ENCODE peak calls at places on chromosomes 16 and 17, in four cellular contexts. V is GM12878, S is H1, Z is HepG2. T is an unnamed sample.

GRCh38 chr17:47875586-47875985 is 20.4 kb upstream of the SP2 start:
- DNase-seq in Z (no peak), V (no peak), S (no peak), T (no peak)

GRCh38 chr17:40854175-40854814 is 12.7 kb downstream of the KRT12 start:
- DNase-seq in Z (peak; percentile 55), S (no peak), V (no peak), T (peak; percentile 32)

GRCh38 chr17:81991684-81992513 is 14.5 kb downstream of the ASPSCR1 start:
- DNase-seq in S (no peak), Z (peak; percentile 98), V (no peak), T (no peak)

GRCh38 chr17:12637015-12637414 is 28.7 kb upstream of the MYOCD start:
- DNase-seq in S (no peak), V (no peak), Z (no peak), T (no peak)

GRCh38 chr16:14070877-14071575 is at the start of gene MRTFB:
- DNase-seq in V (peak; percentile 25), S (peak; percentile 94), Z (peak; percentile 80), T (peak; percentile 86)

GRCh38 chr16:54815177-54815576 is 115.5 kb upstream of the IRX5 start:
- DNase-seq in V (no peak), Z (no peak), S (no peak), T (no peak)

GRCh38 chr16:86567701-86568571 is 1.3 kb downstream of the FOXC2 start:
- DNase-seq in V (no peak), Z (no peak), S (peak; percentile 75), T (no peak)

GRCh38 chr16:88941933-88942909 is 34.8 kb downstream of the CBFA2T3 start:
- DNase-seq in V (no peak), S (peak; percentile 83), Z (no peak), T (no peak)

GRCh38 chr17:42387221-42387657 is 1.0 kb downstream of the STAT3 start:
- DNase-seq in S (no peak), Z (peak; percentile 90), V (no peak), T (no peak)

GRCh38 chr17:82334204-82334621 is 647 bp upstream of the SECTM1 start:
- DNase-seq in Z (no peak), S (no peak), V (no peak), T (no peak)

GRCh38 chr17:79831367-79832210 is 7.7 kb downstream of the CBX4 start:
- DNase-seq in V (no peak), S (peak; percentile 71), Z (peak; percentile 73), T (peak; percentile 76)

GRCh38 chr17:79981661-79982101 is 54.0 kb downstream of the TBC1D16 start:
- DNase-seq in Z (no peak), V (no peak), S (no peak), T (no peak)

GRCh38 chr16:28179354-28179753 is 32.4 kb downstream of the XPO6 start:
- DNase-seq in S (no peak), Z (no peak), V (no peak), T (no peak)

GRCh38 chr17:9473716-9474115 is 101.9 kb downstream of the STX8 start:
- DNase-seq in Z (peak; percentile 18), V (no peak), S (no peak), T (no peak)

GRCh38 chr17:1627987-1628855 is at the start of gene SLC43A2:
- DNase-seq in S (peak; percentile 91), V (no peak), Z (peak; percentile 58), T (peak; percentile 86)

GRCh38 chr16:14002416-14002815 is 68.7 kb upstream of the MRTFB start:
- DNase-seq in Z (no peak), S (no peak), V (no peak), T (no peak)

GRCh38 chr17:80029235-80029974 is 6.3 kb downstream of the TBC1D16 start:
- DNase-seq in V (no peak), S (no peak), Z (no peak), T (no peak)

GRCh38 chr16:71933913-71934696 is 38.8 kb downstream of the IST1 start:
- DNase-seq in S (no peak), V (no peak), Z (no peak), T (peak; percentile 36)

GRCh38 chr16:85552980-85553435 is 60.1 kb upstream of the GSE1 start:
- DNase-seq in S (no peak), Z (no peak), V (no peak), T (no peak)

GRCh38 chr16:85420501-85421337 is 192.4 kb upstream of the GSE1 start:
- DNase-seq in V (no peak), Z (peak; percentile 35), S (peak; percentile 96), T (peak; percentile 92)

GRCh38 chr17:14553847-14554246 is 253.0 kb downstream of the HS3ST3B1 start:
- DNase-seq in V (no peak), S (no peak), Z (no peak), T (no peak)

GRCh38 chr17:14845562-14846335 is 419.4 kb downstream of the PMP22 start:
- DNase-seq in S (no peak), Z (no peak), V (no peak), T (no peak)

GRCh38 chr17:37532751-37533150 is 43.1 kb downstream of the DUSP14 start:
- DNase-seq in V (no peak), S (no peak), Z (no peak), T (no peak)

GRCh38 chr17:17412331-17412730 is 64.5 kb upstream of the MED9 start:
- DNase-seq in Z (no peak), V (no peak), S (no peak), T (no peak)

GRCh38 chr16:53852678-53853077 is 148.7 kb downstream of the FTO start:
- DNase-seq in Z (no peak), S (no peak), V (no peak), T (no peak)

GRCh38 chr17:75077490-75078096 is 10.2 kb upstream of the SLC16A5 start:
- DNase-seq in Z (no peak), V (no peak), S (no peak), T (no peak)

GRCh38 chr17:51238253-51238887 is 21.5 kb downstream of the MBTD1 start:
- DNase-seq in V (peak; percentile 40), S (no peak), Z (no peak), T (no peak)

GRCh38 chr17:49955157-49955556 is 13.8 kb upstream of the DLX4 start:
- DNase-seq in Z (no peak), V (no peak), S (no peak), T (no peak)

GRCh38 chr16:11152205-11152604 is 103.8 kb downstream of the SOCS1 start:
- DNase-seq in S (no peak), Z (no peak), V (no peak), T (peak; percentile 42)

GRCh38 chr17:79465011-79466006 is 145.5 kb downstream of the RBFOX3 start:
- DNase-seq in V (no peak), S (no peak), Z (no peak), T (no peak)

GRCh38 chr16:13372421-13372820 is 471.0 kb downstream of the SHISA9 start:
- DNase-seq in Z (no peak), S (no peak), V (no peak), T (no peak)

GRCh38 chr16:16004314-16004749 is 54.9 kb downstream of the ABCC1 start:
- DNase-seq in S (no peak), V (no peak), Z (no peak), T (no peak)

GRCh38 chr16:930511-930910 is 40.3 kb downstream of the LMF1 start:
- DNase-seq in Z (no peak), S (no peak), V (no peak), T (no peak)

GRCh38 chr16:931171-931570 is 39.6 kb downstream of the LMF1 start:
- DNase-seq in S (no peak), Z (no peak), V (no peak), T (no peak)

GRCh38 chr16:929227-929669 is 41.5 kb downstream of the LMF1 start:
- DNase-seq in S (no peak), V (no peak), Z (no peak), T (no peak)

GRCh38 chr16:929674-930073 is 41.1 kb downstream of the LMF1 start:
- DNase-seq in S (no peak), V (no peak), Z (no peak), T (no peak)

DNA sequence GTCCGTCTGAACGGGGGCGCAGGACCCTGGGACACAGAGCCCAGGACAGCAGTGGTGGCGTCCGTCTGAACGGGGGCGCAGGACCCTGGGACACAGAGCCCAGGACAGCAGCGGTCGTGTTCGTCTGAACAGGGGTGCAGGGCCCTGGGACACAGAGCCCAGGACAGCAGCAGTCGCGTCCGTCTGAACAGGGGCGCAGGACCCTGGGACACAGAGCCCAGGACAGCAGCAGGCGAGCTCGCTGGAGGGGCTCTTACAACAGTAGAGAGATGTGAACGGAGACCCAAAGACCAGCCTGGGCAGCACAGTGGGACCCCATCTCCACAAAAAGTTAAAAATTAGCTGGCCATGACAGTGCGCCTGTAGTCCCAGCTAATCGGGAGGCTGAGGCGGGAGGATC is 40.7 kb downstream of the LMF1 start:
- DNase-seq in V (no peak), Z (no peak), S (no peak), T (no peak)
- TF ChIP-seq ZNF274 in V (no peak), Z (no peak), S (no peak), T (no peak)

DNA sequence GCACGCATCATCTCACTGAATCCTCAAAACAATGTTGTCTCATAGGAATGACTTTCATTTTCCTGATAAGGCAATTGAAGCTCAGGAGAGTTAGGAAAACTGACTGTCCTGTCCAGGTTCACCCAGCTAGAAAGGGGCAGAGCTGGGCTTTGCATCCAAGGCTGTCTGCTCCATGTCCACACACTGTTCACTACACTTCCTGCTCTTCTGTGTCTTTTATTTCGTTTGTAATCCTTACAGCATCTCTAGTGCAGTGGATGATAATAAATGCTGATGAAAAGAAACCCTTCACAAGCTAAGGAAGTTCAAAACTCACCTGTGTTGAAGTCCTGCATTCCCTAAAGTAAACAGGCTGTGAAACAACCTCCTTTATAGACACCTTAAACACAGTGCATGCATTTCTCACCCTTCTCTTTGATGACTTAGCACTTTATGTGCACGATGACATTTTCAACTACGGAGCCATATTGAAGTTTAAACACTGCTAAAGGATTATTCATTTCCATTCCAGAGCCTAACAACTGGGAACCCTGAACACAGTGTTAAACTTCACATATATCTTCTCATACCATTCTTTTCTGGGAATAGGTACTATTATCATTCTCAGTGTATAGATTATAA is 31.0 kb upstream of the GPR139 start:
- DNase-seq in Z (no peak), V (no peak), S (no peak), T (no peak)
- TF ChIP-seq EP300 in Z (no peak), V (no peak), S (no peak), T (no peak)

GRCh38 chr16:83143788-83144187 is 517.0 kb downstream of the CDH13 start:
- DNase-seq in V (no peak), S (no peak), Z (peak; percentile 13), T (no peak)
- TF ChIP-seq ZNF274 in V (no peak), S (no peak), Z (no peak), T (no peak)

DNA sequence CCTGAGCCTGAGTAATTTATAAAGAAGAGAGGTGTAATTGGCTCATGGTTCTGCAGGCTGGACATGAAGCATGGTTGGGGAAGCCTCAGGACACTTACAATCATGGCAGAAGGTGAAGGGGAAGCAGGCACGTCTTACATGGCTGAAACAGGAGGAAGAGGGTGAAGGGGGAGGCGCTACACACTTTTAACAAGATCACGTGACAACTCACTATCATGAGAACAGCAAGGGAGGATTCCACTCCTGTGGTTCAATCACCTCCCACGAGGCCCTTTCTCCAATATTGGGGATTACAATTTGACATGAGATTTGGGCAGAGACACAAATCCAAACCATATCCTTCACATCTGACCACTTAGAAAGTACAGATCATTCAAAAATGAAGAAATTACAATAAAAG is 110.6 kb upstream of the SHISA6 start:
- DNase-seq in S (no peak), Z (no peak), V (no peak), T (no peak)
- TF ChIP-seq EP300 in S (no peak), Z (no peak), V (no peak), T (no peak)